ENCODE peak calls at places on chromosome 10, in five cellular contexts. D is neuronal stem cell, H is H9, Z is mesenchymal stem cell, A is H1. I is an unnamed sample.

GRCh38 chr10:2037246-2037645 is 299.9 kb upstream of the ADARB2 start:
- DNase-seq in D (no peak), H (no peak), Z (no peak), A (no peak), I (no peak)

GRCh38 chr10:5094265-5095205 is at the start of gene AKR1C3:
- DNase-seq in D (no peak), H (peak), Z (peak), A (peak), I (no peak)

GRCh38 chr10:25263931-25264330 is 89.1 kb downstream of the GPR158 start:
- DNase-seq in D (no peak), H (no peak), Z (no peak), A (no peak), I (peak)

GRCh38 chr10:18229839-18230238 is 89.6 kb downstream of the CACNB2 start:
- DNase-seq in D (no peak), H (no peak), Z (no peak), A (no peak), I (no peak)

GRCh38 chr10:4282496-4282895 is 497.5 kb upstream of the KLF6 start:
- DNase-seq in D (no peak), H (no peak), Z (no peak), A (no peak), I (no peak)

GRCh38 chr10:89535185-89536012 is at the start of gene SLC16A12:
- DNase-seq in D (peak), H (peak), Z (peak), A (peak), I (no peak)

GRCh38 chr10:114631678-114632417 is 26.2 kb downstream of the ABLIM1 start:
- DNase-seq in D (peak), H (peak), Z (peak), A (no peak), I (peak)

GRCh38 chr10:75403144-75404022 is 1.8 kb upstream of the ZNF503 start:
- DNase-seq in D (peak), H (peak), Z (peak), A (no peak), I (no peak)

GRCh38 chr10:31321396-31321941 is 2.5 kb downstream of the ZEB1 start:
- DNase-seq in D (no peak), H (no peak), Z (peak), A (no peak), I (no peak)

GRCh38 chr10:89846786-89847185 is 145.4 kb downstream of the KIF20B start:
- DNase-seq in D (no peak), H (no peak), Z (no peak), A (no peak), I (no peak)

GRCh38 chr10:116826803-116827202 is 22.5 kb upstream of the ENO4 start:
- DNase-seq in D (no peak), H (no peak), Z (no peak), A (no peak), I (no peak)

GRCh38 chr10:15744217-15744865 is 24.6 kb upstream of the ITGA8 start:
- DNase-seq in D (peak), H (peak), Z (peak), A (no peak), I (peak)

GRCh38 chr10:33142290-33142689 is 184.3 kb upstream of the ITGB1 start:
- DNase-seq in D (no peak), H (no peak), Z (no peak), A (no peak), I (no peak)

GRCh38 chr10:50932113-50932512 is 46.7 kb upstream of the A1CF start:
- DNase-seq in D (no peak), H (no peak), Z (no peak), A (no peak), I (no peak)

GRCh38 chr10:101597036-101597435 is 8.9 kb downstream of the DPCD start:
- DNase-seq in D (peak), H (no peak), Z (no peak), A (no peak), I (no peak)

GRCh38 chr10:21396889-21397288 is 128.6 kb downstream of the SKIDA1 start:
- DNase-seq in D (no peak), H (no peak), Z (peak), A (no peak), I (no peak)

GRCh38 chr10:32795598-32796183 is 162.3 kb downstream of the ITGB1 start:
- DNase-seq in D (peak), H (no peak), Z (peak), A (no peak), I (no peak)

GRCh38 chr10:111531690-111532089 is 454.9 kb downstream of the ADRA2A start:
- DNase-seq in D (no peak), H (no peak), Z (no peak), A (no peak), I (no peak)

GRCh38 chr10:33460461-33461294 is 126.2 kb upstream of the NRP1 start:
- DNase-seq in D (no peak), H (no peak), Z (peak), A (no peak), I (no peak)

GRCh38 chr10:93893646-93894515 is at the start of gene SLC35G1:
- DNase-seq in D (peak), H (peak), Z (peak), A (peak), I (peak)

GRCh38 chr10:33333260-33334169 is 952 bp downstream of the NRP1 start:
- DNase-seq in D (peak), H (no peak), Z (peak), A (no peak), I (peak)

GRCh38 chr10:110724116-110724701 is 80.1 kb downstream of the RBM20 start:
- DNase-seq in D (no peak), H (no peak), Z (no peak), A (no peak), I (no peak)

GRCh38 chr10:32139223-32140073 is 83.2 kb upstream of the KIF5B start:
- DNase-seq in D (peak), H (peak), Z (peak), A (peak), I (peak)

GRCh38 chr10:97318772-97319651 is at the start of gene FRAT1:
- DNase-seq in D (peak), H (peak), Z (peak), A (peak), I (peak)

GRCh38 chr10:131556897-131557500 is 245.5 kb upstream of the TCERG1L start:
- DNase-seq in D (no peak), H (no peak), Z (no peak), A (no peak), I (no peak)

GRCh38 chr10:24825551-24825950 is 101.9 kb upstream of the ARHGAP21 start:
- DNase-seq in D (no peak), H (no peak), Z (peak), A (no peak), I (no peak)

GRCh38 chr10:43137701-43137970 is 609 bp upstream of the CSGALNACT2 start:
- DNase-seq in D (peak), H (no peak), Z (peak), A (no peak), I (no peak)

GRCh38 chr10:33536508-33536907 is 202.0 kb upstream of the NRP1 start:
- DNase-seq in D (no peak), H (no peak), Z (no peak), A (no peak), I (no peak)

GRCh38 chr10:119098576-119098975 is 5.3 kb upstream of the DENND10 start:
- DNase-seq in D (no peak), H (no peak), Z (no peak), A (no peak), I (no peak)

GRCh38 chr10:68611227-68611626 is 51.1 kb downstream of the TET1 start:
- DNase-seq in D (no peak), H (no peak), Z (no peak), A (no peak), I (peak)

GRCh38 chr10:87670591-87670990 is 10.9 kb downstream of the PAPSS2 start:
- DNase-seq in D (no peak), H (no peak), Z (peak), A (no peak), I (no peak)

GRCh38 chr10:129078746-129079480 is 388.1 kb upstream of the MGMT start:
- DNase-seq in D (no peak), H (no peak), Z (no peak), A (no peak), I (no peak)

GRCh38 chr10:17576768-17577167 is 40.4 kb downstream of the HACD1 start:
- DNase-seq in D (no peak), H (no peak), Z (no peak), A (no peak), I (no peak)

GRCh38 chr10:114073787-114074186 is 30.1 kb downstream of the ADRB1 start:
- DNase-seq in D (no peak), H (no peak), Z (no peak), A (no peak), I (no peak)

GRCh38 chr10:21020545-21020944 is 123.4 kb upstream of the NEBL start:
- DNase-seq in D (no peak), H (peak), Z (peak), A (peak), I (no peak)

GRCh38 chr10:71736570-71737355 is 17.2 kb upstream of the C10orf105 start:
- DNase-seq in D (no peak), H (no peak), Z (no peak), A (no peak), I (no peak)
- H2BK12ac ChIP-seq in D (no peak), H (no peak), Z (no peak), A (no peak), I (no peak)

GRCh38 chr10:71250405-71250804 is 38.0 kb downstream of the UNC5B start:
- DNase-seq in D (no peak), H (no peak), Z (no peak), A (no peak), I (no peak)
- H3K4me2 ChIP-seq in D (no peak), H (no peak), Z (no peak), A (no peak), I (no peak)

GRCh38 chr10:73946253-73947145 is 35.6 kb downstream of the PLAU start:
- DNase-seq in D (no peak), H (no peak), Z (no peak), A (no peak), I (peak)

GRCh38 chr10:73937333-73938020 is 26.5 kb downstream of the PLAU start:
- DNase-seq in D (no peak), H (no peak), Z (no peak), A (no peak), I (no peak)

GRCh38 chr10:73940634-73941221 is 29.8 kb downstream of the PLAU start:
- DNase-seq in D (peak), H (peak), Z (peak), A (no peak), I (peak)

GRCh38 chr10:73944356-73945100 is 33.6 kb downstream of the PLAU start:
- DNase-seq in D (no peak), H (no peak), Z (no peak), A (no peak), I (no peak)

GRCh38 chr10:73941300-73941699 is 30.4 kb downstream of the PLAU start:
- DNase-seq in D (no peak), H (no peak), Z (peak), A (no peak), I (no peak)
- H3K23ac ChIP-seq in D (no peak), H (no peak), Z (no peak), A (no peak), I (no peak)

GRCh38 chr10:62616885-62617635 is 187.5 kb upstream of the ADO start:
- DNase-seq in D (no peak), H (no peak), Z (no peak), A (no peak), I (no peak)

GRCh38 chr10:62613429-62613828 is 191.1 kb upstream of the ADO start:
- DNase-seq in D (no peak), H (no peak), Z (peak), A (no peak), I (no peak)

GRCh38 chr10:62610649-62611229 is 193.8 kb upstream of the ADO start:
- DNase-seq in D (peak), H (peak), Z (peak), A (peak), I (peak)

GRCh38 chr10:62617702-62618451 is 186.6 kb upstream of the ADO start:
- DNase-seq in D (no peak), H (no peak), Z (no peak), A (no peak), I (no peak)

DNA sequence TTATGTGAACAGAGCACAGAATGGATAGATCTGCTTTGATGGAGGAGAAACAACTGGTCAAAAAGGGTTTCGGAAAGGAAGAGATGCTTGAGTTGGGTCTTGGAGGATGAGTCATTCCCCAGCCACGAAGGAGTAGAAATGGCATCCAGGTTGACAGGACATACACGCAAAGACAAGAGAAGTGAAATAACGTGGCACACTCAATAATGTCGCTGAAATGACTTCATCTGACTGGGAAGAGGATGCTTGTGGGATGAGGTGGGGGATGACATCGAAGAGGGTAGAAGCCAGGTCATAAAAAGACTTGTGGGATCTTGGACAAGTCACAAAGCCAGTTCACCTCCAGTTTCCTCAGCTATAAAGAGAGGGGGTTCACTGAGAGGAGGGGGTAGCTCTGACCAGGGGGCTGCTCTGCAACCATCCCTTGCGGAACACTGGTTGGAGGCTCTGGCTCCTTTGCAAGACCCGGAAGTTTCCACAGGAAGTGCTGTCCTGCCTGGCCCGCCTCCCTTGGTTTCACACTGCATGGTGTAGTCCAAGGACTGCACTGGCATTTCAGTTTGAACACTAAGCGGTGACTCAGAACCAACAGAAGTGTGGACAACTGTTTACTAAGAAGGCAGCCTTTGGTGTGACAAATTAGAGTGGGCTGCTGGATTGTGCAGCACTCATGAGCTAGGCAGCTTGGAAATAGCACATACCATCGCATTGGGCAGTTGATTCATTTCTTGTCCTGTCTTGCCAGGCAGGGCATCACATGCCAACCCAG is 189.9 kb upstream of the ADO start:
- DNase-seq in D (no peak), H (no peak), Z (peak), A (no peak), I (no peak)
- H2BK12ac ChIP-seq in D (no peak), H (no peak), Z (no peak), A (no peak), I (no peak)

DNA sequence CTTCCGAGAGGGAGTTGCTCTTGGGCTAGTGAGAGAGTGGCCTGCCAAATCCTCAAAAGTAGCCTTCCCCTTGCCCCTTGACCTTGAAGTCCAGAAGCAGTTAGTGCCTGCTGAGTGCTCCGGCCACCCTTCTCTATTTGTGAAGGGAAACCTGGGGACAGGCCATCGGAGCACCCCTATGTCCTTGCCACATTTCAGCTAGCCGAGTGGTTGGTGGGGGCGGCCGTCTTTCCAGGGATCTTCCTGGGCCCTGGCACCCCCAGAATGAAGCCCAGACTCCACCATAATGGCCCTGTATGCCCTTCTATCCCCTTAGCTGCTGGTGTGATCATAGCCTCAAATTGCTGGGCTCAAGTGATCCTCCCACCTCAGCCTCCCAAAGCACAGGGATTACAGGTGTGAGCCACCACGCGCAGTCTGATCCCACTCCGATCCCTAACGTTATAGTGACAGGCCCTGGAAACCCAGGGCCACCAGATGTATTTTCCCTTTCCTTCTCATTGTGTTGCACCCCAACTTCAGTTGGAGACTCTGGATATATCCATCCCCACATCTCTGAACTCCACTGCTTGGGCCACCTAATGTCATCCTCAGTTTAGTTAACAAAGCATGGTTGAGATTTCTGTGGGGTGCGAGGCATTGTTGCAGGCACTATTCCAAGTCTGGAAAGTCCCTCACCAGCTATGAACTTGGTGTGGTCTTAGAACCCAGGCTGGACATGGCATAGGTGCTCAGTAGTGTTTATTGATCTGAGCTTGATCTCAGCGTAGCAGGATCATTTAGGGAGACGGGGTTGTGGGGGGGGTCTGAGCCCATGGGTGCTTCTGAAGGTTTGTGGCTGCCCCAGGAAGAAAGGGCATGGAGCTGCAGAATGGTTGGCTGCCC is 1.6 kb downstream of the TSPAN14 start:
- DNase-seq in D (no peak), H (no peak), Z (no peak), A (no peak), I (no peak)
- H3K4me2 ChIP-seq in D (peak), H (peak), Z (peak), A (peak), I (peak)

GRCh38 chr10:91597397-91597881 is 35.4 kb downstream of the PPP1R3C start:
- DNase-seq in D (no peak), H (no peak), Z (peak), A (no peak), I (peak)
- H3K23ac ChIP-seq in D (no peak), H (no peak), Z (no peak), A (no peak), I (no peak)